ENCODE peak calls at places on chromosomes 3 and 15, in four cellular contexts. R is stimulated activated CD8-positive, alpha-beta memory T cell treated with anti-CD3 and anti-CD28 coated beads, Interleukin-7, amount 100 ng/mL, for 4 hours; P is activated CD4-positive, CD25-positive, alpha-beta regulatory T cell; B is Peyer's patch. E is an unnamed sample.

GRCh38 chr15:50907866-50908208 is 646 bp upstream of the AP4E1 start:
- DNase-seq in R (peak; percentile 21), B (peak; percentile 78), P (peak; percentile 37), E (no peak)

GRCh38 chr15:100663550-100664335 is 61.4 kb downstream of the ASB7 start:
- DNase-seq in R (no peak), B (no peak), P (no peak), E (no peak)

GRCh38 chr3:117910820-117911524 is 1123.7 kb downstream of the IGSF11 start:
- DNase-seq in P (no peak), R (no peak), B (no peak), E (no peak)

GRCh38 chr15:78991476-78991875 is 46.6 kb upstream of the CTSH start:
- DNase-seq in P (no peak), R (no peak), B (no peak), E (no peak)

GRCh38 chr15:73809728-73810501 is 56.8 kb upstream of the INSYN1 start:
- DNase-seq in B (no peak), R (no peak), P (no peak), E (peak; percentile 66)

GRCh38 chr3:55242921-55243320 is 244.2 kb downstream of the WNT5A start:
- DNase-seq in B (no peak), R (no peak), P (no peak), E (no peak)

GRCh38 chr3:90062018-90062417 is 954.6 kb downstream of the EPHA3 start:
- DNase-seq in R (no peak), B (no peak), P (no peak), E (no peak)

GRCh38 chr3:183427206-183428139 is 946 bp downstream of the MCF2L2 start:
- DNase-seq in P (no peak), B (no peak), R (no peak), E (no peak)

GRCh38 chr3:90015688-90016356 is 908.4 kb downstream of the EPHA3 start:
- DNase-seq in P (no peak), R (no peak), B (no peak), E (no peak)

GRCh38 chr3:126468028-126468891 is 7.4 kb downstream of the ZXDC start:
- DNase-seq in B (peak; percentile 38), P (no peak), R (no peak), E (peak; percentile 66)

GRCh38 chr3:48507256-48508061 is 3.5 kb upstream of the SHISA5 start:
- DNase-seq in R (peak; percentile 64), P (peak; percentile 26), B (peak; percentile 88), E (peak; percentile 91)

GRCh38 chr3:45566951-45567411 is 27.6 kb upstream of the LIMD1 start:
- DNase-seq in B (peak; percentile 38), R (no peak), P (no peak), E (no peak)

GRCh38 chr3:31354373-31354772 is 178.4 kb upstream of the STT3B start:
- DNase-seq in B (no peak), R (no peak), P (no peak), E (no peak)

GRCh38 chr15:67097893-67098740 is 32.7 kb downstream of the SMAD3 start:
- DNase-seq in P (no peak), R (no peak), B (peak; percentile 73), E (no peak)

GRCh38 chr3:138113309-138113708 is 2.1 kb downstream of the DZIP1L start:
- DNase-seq in R (no peak), B (no peak), P (no peak), E (no peak)

GRCh38 chr15:57500979-57501576 is 90.6 kb upstream of the MYZAP start:
- DNase-seq in P (no peak), R (no peak), B (no peak), E (no peak)

GRCh38 chr15:38002883-38003477 is 68.5 kb downstream of the TMCO5A start:
- DNase-seq in P (no peak), R (no peak), B (peak; percentile 84), E (no peak)

GRCh38 chr3:131216340-131216739 is 165.2 kb upstream of the NUDT16 start:
- DNase-seq in P (no peak), R (no peak), B (no peak), E (no peak)

GRCh38 chr3:166013073-166013679 is 176.0 kb upstream of the BCHE start:
- DNase-seq in R (no peak), P (no peak), B (no peak), E (no peak)

GRCh38 chr15:92733934-92734521 is 78.5 kb upstream of the FAM174B start:
- DNase-seq in P (no peak), B (no peak), R (no peak), E (no peak)

GRCh38 chr15:78200276-78200930 is 34.0 kb downstream of the ACSBG1 start:
- DNase-seq in P (no peak), R (no peak), B (peak; percentile 32), E (no peak)

GRCh38 chr3:55164876-55165275 is 237.0 kb upstream of the LRTM1 start:
- DNase-seq in B (no peak), R (no peak), P (no peak), E (no peak)

GRCh38 chr3:178823556-178824229 is 247.9 kb downstream of the ZMAT3 start:
- DNase-seq in R (no peak), B (no peak), P (no peak), E (no peak)

GRCh38 chr15:68352401-68353062 is 75.0 kb downstream of the FEM1B start:
- DNase-seq in B (no peak), R (peak; percentile 7), P (no peak), E (peak; percentile 72)

GRCh38 chr15:78391781-78392180 is 46.2 kb upstream of the IREB2 start:
- DNase-seq in B (no peak), P (no peak), R (no peak), E (no peak)

GRCh38 chr15:80940331-80940730 is 49.3 kb downstream of the MESD start:
- DNase-seq in B (no peak), R (no peak), P (no peak), E (no peak)

GRCh38 chr3:62451211-62451892 is 78.0 kb upstream of the FEZF2 start:
- DNase-seq in R (no peak), B (no peak), P (no peak), E (no peak)

GRCh38 chr3:127851899-127852298 is 29.6 kb upstream of the MGLL start:
- DNase-seq in B (no peak), P (no peak), R (no peak), E (no peak)

GRCh38 chr3:120568624-120569023 is 27.5 kb upstream of the NDUFB4 start:
- DNase-seq in R (no peak), B (no peak), P (no peak), E (no peak)

GRCh38 chr3:64291345-64291744 is 66.1 kb upstream of the PRICKLE2 start:
- DNase-seq in P (no peak), R (no peak), B (no peak), E (no peak)

GRCh38 chr3:4950948-4951347 is 28.3 kb upstream of the BHLHE40 start:
- DNase-seq in R (no peak), B (no peak), P (no peak), E (no peak)

GRCh38 chr3:102885289-102885688 is 450.5 kb downstream of the ZPLD1 start:
- DNase-seq in R (no peak), P (no peak), B (no peak), E (no peak)

GRCh38 chr3:94336076-94336741 is 273.3 kb downstream of the NSUN3 start:
- DNase-seq in R (no peak), B (no peak), P (no peak), E (no peak)

GRCh38 chr3:31041161-31041978 is 146.9 kb upstream of the GADL1 start:
- DNase-seq in R (no peak), B (no peak), P (no peak), E (no peak)

GRCh38 chr3:14980689-14981088 is 33.3 kb downstream of the NR2C2 start:
- DNase-seq in R (no peak), B (no peak), P (no peak), E (no peak)

GRCh38 chr3:196274585-196274984 is 12.9 kb downstream of the PCYT1A start:
- DNase-seq in B (no peak), P (peak; percentile 17), R (peak; percentile 65), E (no peak)

GRCh38 chr3:123552095-123552714 is 32.6 kb downstream of the HACD2 start:
- DNase-seq in P (no peak), R (no peak), B (no peak), E (no peak)

E was measured in spleen.